ENCODE peak calls at places on chromosomes 1 and 21, in four cellular contexts. V, H, Y and O are unnamed samples.

GRCh38 chr1:168923521-168924136 is 182.9 kb upstream of the ATP1B1 start:
- DNase-seq in V (no peak), H (no peak), Y (no peak), O (no peak)

GRCh38 chr21:32705901-32706300 is 21.9 kb downstream of the SYNJ1 start:
- DNase-seq in V (no peak), H (no peak), Y (no peak), O (no peak)

GRCh38 chr1:163842546-163842945 is 520.8 kb downstream of the NUF2 start:
- DNase-seq in V (no peak), H (no peak), Y (no peak), O (no peak)

GRCh38 chr21:15249285-15249993 is 184.6 kb upstream of the NRIP1 start:
- DNase-seq in V (no peak), H (no peak), Y (no peak), O (no peak)

GRCh38 chr1:31780632-31781031 is 16.5 kb upstream of the ADGRB2 start:
- DNase-seq in V (no peak), H (no peak), Y (no peak), O (no peak)

GRCh38 chr1:241605146-241605805 is 34.9 kb downstream of the CHML start:
- DNase-seq in V (no peak), H (no peak), Y (no peak), O (no peak)

GRCh38 chr1:52691856-52692255 is 6.3 kb downstream of the COA7 start:
- DNase-seq in V (no peak), H (no peak), Y (no peak), O (no peak)

GRCh38 chr1:89149229-89149628 is 23.3 kb upstream of the GBP2 start:
- DNase-seq in V (no peak), H (no peak), Y (no peak), O (no peak)

GRCh38 chr1:216836316-216836715 is 113.1 kb upstream of the ESRRG start:
- DNase-seq in V (no peak), H (no peak), Y (no peak), O (no peak)

GRCh38 chr1:200172311-200172710 is 144.8 kb downstream of the NR5A2 start:
- DNase-seq in V (no peak), H (no peak), Y (no peak), O (no peak)

GRCh38 chr1:63691672-63692425 is 82.0 kb upstream of the ROR1 start:
- DNase-seq in V (no peak), H (no peak), Y (peak; percentile 71), O (peak; percentile 3)

GRCh38 chr1:25896266-25896665 is 10.0 kb downstream of the STMN1 start:
- DNase-seq in V (no peak), H (no peak), Y (no peak), O (no peak)

GRCh38 chr1:86194491-86195034 is 38.0 kb upstream of the COL24A1 start:
- DNase-seq in V (no peak), H (no peak), Y (no peak), O (no peak)

GRCh38 chr1:78833491-78833890 is 173.0 kb downstream of the ADGRL4 start:
- DNase-seq in V (no peak), H (no peak), Y (no peak), O (no peak)

GRCh38 chr1:204103121-204103741 is 30.3 kb downstream of the SOX13 start:
- DNase-seq in V (no peak), H (no peak), Y (no peak), O (no peak)

GRCh38 chr21:16407403-16408279 is 677.9 kb downstream of the USP25 start:
- DNase-seq in V (no peak), H (no peak), Y (no peak), O (no peak)

DNA sequence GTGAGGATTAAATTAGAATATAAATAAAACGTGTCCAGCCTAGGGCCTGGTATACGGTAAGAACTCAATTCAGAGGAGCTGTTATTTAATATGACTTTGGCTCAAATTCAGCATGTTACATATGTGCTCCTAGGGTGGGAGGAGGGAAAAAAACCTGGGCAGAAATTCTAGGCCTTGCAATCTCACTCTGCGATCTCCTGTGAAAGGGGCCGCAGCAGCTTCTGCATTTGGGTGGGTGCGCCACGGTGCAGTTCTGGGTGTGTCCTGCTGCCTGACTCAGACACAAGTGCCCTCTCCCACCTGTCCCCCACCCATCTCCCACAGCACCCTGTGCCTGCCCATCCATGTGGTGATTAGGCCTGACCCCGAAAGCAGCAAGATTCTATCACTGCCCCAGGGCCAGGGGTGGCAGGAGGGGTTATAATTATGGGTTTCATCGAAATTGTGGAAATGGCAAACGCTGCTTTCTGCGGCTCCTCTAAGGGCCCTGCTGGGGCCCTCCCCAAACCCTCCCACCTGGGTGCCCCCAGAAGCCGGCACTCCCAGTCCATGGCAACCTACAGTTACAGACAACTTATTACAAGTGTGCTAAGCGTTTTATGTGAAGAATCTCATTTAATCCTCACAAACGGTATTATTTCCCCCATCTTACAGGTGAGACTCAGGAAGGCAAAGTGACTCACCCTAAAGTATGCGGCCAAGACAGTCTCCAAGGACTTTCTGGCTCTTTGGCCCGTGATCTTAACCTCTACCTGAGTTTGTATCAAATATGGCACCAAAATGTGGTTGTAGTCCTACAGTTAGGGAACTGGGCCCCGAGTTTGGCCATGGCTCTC is 25.5 kb upstream of the GRHL3 start:
- DNase-seq in V (no peak), H (no peak), Y (no peak), O (no peak)
- H3K27ac ChIP-seq in V (no peak overlapping the region), H (no peak overlapping the region), Y (no peak overlapping the region), O (no peak overlapping the region)

DNA sequence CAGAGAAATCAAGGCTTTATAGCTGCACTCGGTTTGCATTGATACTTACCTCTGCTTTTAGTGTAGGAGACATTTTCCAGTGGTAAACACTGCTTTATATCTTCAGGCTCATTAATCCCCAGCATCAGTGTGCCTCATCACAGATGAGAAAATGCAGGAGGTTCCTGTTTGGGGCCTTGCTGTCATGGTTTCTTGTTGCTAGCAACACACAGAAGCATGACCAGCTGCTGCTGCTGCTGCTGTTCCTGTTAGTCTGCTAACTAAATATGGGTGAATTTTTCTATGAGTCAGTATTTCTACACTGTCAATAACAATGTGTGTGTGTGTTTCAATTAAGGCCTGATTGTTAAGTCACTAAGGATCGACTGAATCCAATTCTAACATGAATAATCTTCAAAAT is 85.8 kb upstream of the RGS1 start:
- DNase-seq in V (peak; percentile 34), H (no peak), Y (peak; percentile 80), O (no peak)
- H3K27ac ChIP-seq in V (no peak overlapping the region), H (no peak overlapping the region), Y (peak overlapping the region; percentile 79), O (no peak overlapping the region)

GRCh38 chr1:76763678-76764077 is 103.6 kb upstream of the ST6GALNAC5 start:
- DNase-seq in V (no peak), H (no peak), Y (no peak), O (no peak)
- H3K27ac ChIP-seq in V (no peak overlapping the region), H (no peak overlapping the region), Y (no peak overlapping the region), O (no peak overlapping the region)

GRCh38 chr1:234554478-234555311 is 55.3 kb downstream of the IRF2BP2 start:
- DNase-seq in V (no peak), H (no peak), Y (no peak), O (no peak)
- H3K27ac ChIP-seq in V (no peak overlapping the region), H (no peak overlapping the region), Y (no peak overlapping the region), O (peak overlapping the region; percentile 58)

GRCh38 chr1:229869687-229870086 is 197.4 kb upstream of the GALNT2 start:
- DNase-seq in V (no peak), H (no peak), Y (no peak), O (no peak)
- H3K27ac ChIP-seq in V (no peak overlapping the region), H (no peak overlapping the region), Y (no peak overlapping the region), O (no peak overlapping the region)

DNA sequence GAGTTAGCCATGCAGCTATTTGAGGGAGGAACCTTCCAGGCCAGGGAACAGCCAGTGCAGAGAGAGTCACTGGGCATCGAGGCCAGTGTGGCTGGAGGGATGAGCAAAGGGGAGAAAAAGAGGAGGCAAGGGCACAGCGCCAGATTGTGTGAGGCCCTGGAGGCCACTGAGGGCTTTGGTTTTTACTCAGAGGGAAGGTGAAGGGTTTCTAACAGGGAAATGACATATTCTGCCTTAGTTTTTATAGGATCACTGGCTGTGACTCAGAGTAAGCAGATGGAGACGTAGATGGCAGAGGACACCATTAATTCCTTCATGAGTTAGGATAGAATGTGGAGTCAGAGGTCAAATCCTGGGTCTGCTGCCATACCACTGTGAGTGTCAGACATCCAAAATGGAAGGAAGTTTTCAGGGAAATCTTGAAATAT is 32.9 kb downstream of the C1orf21 start:
- DNase-seq in V (no peak), H (no peak), Y (no peak), O (no peak)
- H3K27ac ChIP-seq in V (no peak overlapping the region), H (no peak overlapping the region), Y (no peak overlapping the region), O (no peak overlapping the region)

GRCh38 chr1:226872455-226872854 is 2.0 kb downstream of the PSEN2 start:
- DNase-seq in V (no peak), H (no peak), Y (peak; percentile 75), O (no peak)

GRCh38 chr1:226870026-226870322 is 442 bp upstream of the PSEN2 start:
- DNase-seq in V (no peak), H (no peak), Y (no peak), O (no peak)

GRCh38 chr1:226871047-226871365 is 590 bp downstream of the PSEN2 start:
- DNase-seq in V (no peak), H (no peak), Y (no peak), O (no peak)

GRCh38 chr1:226870323-226871046 is at the start of gene PSEN2:
- DNase-seq in V (no peak), H (peak; percentile 58), Y (peak; percentile 86), O (peak; percentile 35)

DNA sequence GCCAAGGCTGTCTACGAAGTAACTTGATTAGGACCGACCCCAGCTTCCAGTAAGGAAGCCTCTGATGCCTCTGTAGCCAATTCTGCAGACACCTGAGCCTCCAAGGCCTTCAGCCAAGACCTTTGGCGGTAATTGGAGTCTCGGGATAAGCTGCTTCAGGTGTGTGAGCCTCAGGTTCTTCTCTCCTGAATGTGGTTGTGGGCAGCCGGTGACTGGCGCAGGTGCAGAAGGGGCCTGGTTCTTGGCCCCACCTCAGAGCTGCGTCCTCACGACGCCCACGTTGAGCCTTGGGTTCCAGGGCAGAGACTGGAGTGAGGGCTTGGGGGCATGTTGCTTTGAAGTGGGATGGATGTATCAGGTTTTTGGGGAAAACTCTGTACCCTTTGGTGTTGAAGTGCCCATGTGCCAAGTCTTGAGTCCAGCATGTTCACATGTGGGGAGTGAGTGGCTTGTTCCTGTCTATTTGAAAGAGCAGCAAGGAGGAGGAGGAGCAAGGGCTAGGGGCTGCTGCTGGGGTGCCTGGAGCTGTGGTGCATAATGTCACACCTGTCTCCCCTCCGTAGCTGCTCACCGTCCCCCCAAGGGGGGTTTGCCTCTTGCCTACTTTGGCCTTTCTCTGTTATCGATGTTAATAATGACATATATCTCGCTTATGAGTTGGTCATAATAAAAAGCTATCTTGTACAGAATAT is 1.4 kb downstream of the PSEN2 start:
- DNase-seq in V (no peak), H (no peak), Y (no peak), O (no peak)
- H3K27ac ChIP-seq in V (no peak overlapping the region), H (no peak overlapping the region), Y (peak overlapping the region; percentile 87), O (no peak overlapping the region)